ENCODE peak calls at places on chromosomes 7 and 10, in five cellular contexts. One of them, this sample, is unnamed.

GRCh38 chr7:151349507-151349853 is 7.9 kb downstream of the NUB1 start:
- DNase-seq in activated CD4-positive, alpha-beta T cell treated with anti-CD3 and anti-CD28 coated beads for 36 hours: no peak
- DNase-seq in MV-4-11: no peak
- DNase-seq in stimulated activated CD4-positive, alpha-beta T cell treated with anti-CD3 and anti-CD28 coated beads, TNF-alpha, amount 100 ng/mL, for 4 hours: no peak
- DNase-seq in HuH-7.5: no peak
- DNase-seq in this sample: no peak

GRCh38 chr10:102450374-102451104 is 804 bp downstream of the C10orf95 start:
- DNase-seq in activated CD4-positive, alpha-beta T cell treated with anti-CD3 and anti-CD28 coated beads for 36 hours: peak; percentile 91
- DNase-seq in MV-4-11: peak; percentile 76
- DNase-seq in stimulated activated CD4-positive, alpha-beta T cell treated with anti-CD3 and anti-CD28 coated beads, TNF-alpha, amount 100 ng/mL, for 4 hours: peak; percentile 73
- DNase-seq in HuH-7.5: peak; percentile 88
- DNase-seq in this sample: peak; percentile 86

GRCh38 chr10:6337382-6337781 is 134.7 kb downstream of the PFKFB3 start:
- DNase-seq in stimulated activated CD4-positive, alpha-beta T cell treated with anti-CD3 and anti-CD28 coated beads, TNF-alpha, amount 100 ng/mL, for 4 hours: no peak
- DNase-seq in activated CD4-positive, alpha-beta T cell treated with anti-CD3 and anti-CD28 coated beads for 36 hours: no peak
- DNase-seq in MV-4-11: no peak
- DNase-seq in HuH-7.5: no peak
- DNase-seq in this sample: no peak

GRCh38 chr7:2716488-2716887 is 28.5 kb downstream of the AMZ1 start:
- DNase-seq in activated CD4-positive, alpha-beta T cell treated with anti-CD3 and anti-CD28 coated beads for 36 hours: no peak
- DNase-seq in stimulated activated CD4-positive, alpha-beta T cell treated with anti-CD3 and anti-CD28 coated beads, TNF-alpha, amount 100 ng/mL, for 4 hours: no peak
- DNase-seq in MV-4-11: no peak
- DNase-seq in HuH-7.5: no peak
- DNase-seq in this sample: no peak

GRCh38 chr7:41010967-41011366 is 691.9 kb downstream of the INHBA start:
- DNase-seq in stimulated activated CD4-positive, alpha-beta T cell treated with anti-CD3 and anti-CD28 coated beads, TNF-alpha, amount 100 ng/mL, for 4 hours: no peak
- DNase-seq in MV-4-11: no peak
- DNase-seq in HuH-7.5: no peak
- DNase-seq in activated CD4-positive, alpha-beta T cell treated with anti-CD3 and anti-CD28 coated beads for 36 hours: no peak
- DNase-seq in this sample: peak; percentile 71

GRCh38 chr7:103811997-103812396 is 177.5 kb downstream of the RELN start:
- DNase-seq in activated CD4-positive, alpha-beta T cell treated with anti-CD3 and anti-CD28 coated beads for 36 hours: peak; percentile 7
- DNase-seq in MV-4-11: no peak
- DNase-seq in stimulated activated CD4-positive, alpha-beta T cell treated with anti-CD3 and anti-CD28 coated beads, TNF-alpha, amount 100 ng/mL, for 4 hours: no peak
- DNase-seq in HuH-7.5: no peak
- DNase-seq in this sample: no peak

GRCh38 chr7:4245866-4246470 is 436.1 kb upstream of the FOXK1 start:
- DNase-seq in HuH-7.5: no peak
- DNase-seq in stimulated activated CD4-positive, alpha-beta T cell treated with anti-CD3 and anti-CD28 coated beads, TNF-alpha, amount 100 ng/mL, for 4 hours: no peak
- DNase-seq in MV-4-11: no peak
- DNase-seq in activated CD4-positive, alpha-beta T cell treated with anti-CD3 and anti-CD28 coated beads for 36 hours: no peak
- DNase-seq in this sample: no peak

GRCh38 chr10:36880898-36881297 is 244.5 kb upstream of the ANKRD30A start:
- DNase-seq in MV-4-11: no peak
- DNase-seq in activated CD4-positive, alpha-beta T cell treated with anti-CD3 and anti-CD28 coated beads for 36 hours: no peak
- DNase-seq in stimulated activated CD4-positive, alpha-beta T cell treated with anti-CD3 and anti-CD28 coated beads, TNF-alpha, amount 100 ng/mL, for 4 hours: no peak
- DNase-seq in HuH-7.5: no peak
- DNase-seq in this sample: peak; percentile 60